ENCODE peak calls at places on chromosomes 13 and 19, in four cellular contexts. W, P, D and E are unnamed samples.

GRCh38 chr13:43431279-43431678 is 355.5 kb downstream of the ENOX1 start:
- DNase-seq in D (no peak), W (no peak), P (no peak), E (no peak)

GRCh38 chr13:33111414-33112110 is 95.3 kb downstream of the KL start:
- DNase-seq in W (peak), P (no peak), D (no peak), E (no peak)

GRCh38 chr19:5141278-5141925 is 172.5 kb downstream of the KDM4B start:
- DNase-seq in D (peak), W (no peak), P (no peak), E (no peak)

GRCh38 chr19:8457802-8458201 is 13.0 kb downstream of the HNRNPM start:
- DNase-seq in P (no peak), W (peak), D (no peak), E (no peak)

GRCh38 chr13:57624565-57625435 is 6.7 kb upstream of the PCDH17 start:
- DNase-seq in P (no peak), D (no peak), W (peak), E (no peak)

GRCh38 chr19:51064534-51065220 is at the start of gene KLK13:
- DNase-seq in P (no peak), W (no peak), D (no peak), E (no peak)

GRCh38 chr13:42970824-42971669 is 21.0 kb downstream of the EPSTI1 start:
- DNase-seq in W (peak), P (peak), D (no peak), E (no peak)

GRCh38 chr13:48646791-48647190 is 6.9 kb upstream of the CYSLTR2 start:
- DNase-seq in D (no peak), W (no peak), P (no peak), E (no peak)

GRCh38 chr19:46225558-46226004 is 4.0 kb upstream of the IGFL1 start:
- DNase-seq in P (no peak), W (peak), D (no peak), E (no peak)

GRCh38 chr19:32224371-32225244 is 120.8 kb upstream of the ZNF507 start:
- DNase-seq in D (peak), W (peak), P (peak), E (no peak)

GRCh38 chr19:55353356-55353802 is 1.1 kb downstream of the COX6B2 start:
- DNase-seq in D (no peak), W (no peak), P (no peak), E (no peak)

GRCh38 chr19:15123900-15124299 is 16.7 kb downstream of the SYDE1 start:
- DNase-seq in D (no peak), W (no peak), P (no peak), E (peak)

GRCh38 chr19:7421941-7422744 is 66.7 kb downstream of the PEX11G start:
- DNase-seq in P (no peak), D (no peak), W (no peak), E (no peak)

GRCh38 chr19:4933528-4933927 is 24.2 kb downstream of the UHRF1 start:
- DNase-seq in D (no peak), P (no peak), W (peak), E (no peak)